ENCODE peak calls at places on chromosomes 2 and 18, in eight cellular contexts. X, S, Q, V, K, M, T and Y are unnamed samples.

GRCh38 chr2:10668402-10669012 is 21.3 kb downstream of the NOL10 start:
- DNase-seq in X (peak), S (peak), Q (peak), V (no peak), K (no peak), M (no peak), T (peak), Y (no peak)

GRCh38 chr2:1758112-1758630 is 13.9 kb upstream of the PXDN start:
- DNase-seq in X (no peak), S (no peak), Q (no peak), V (no peak), K (no peak), M (no peak), T (no peak), Y (no peak)

GRCh38 chr2:54568876-54569298 is 112.8 kb downstream of the SPTBN1 start:
- DNase-seq in X (peak), S (peak), Q (no peak), V (no peak), K (no peak), M (no peak), T (no peak), Y (no peak)

GRCh38 chr18:48667276-48668254 is 128.7 kb downstream of the CTIF start:
- DNase-seq in X (no peak), S (no peak), Q (peak), V (no peak), K (no peak), M (no peak), T (peak), Y (no peak)

GRCh38 chr2:239363946-239364637 is 36.7 kb downstream of the HDAC4 start:
- DNase-seq in X (no peak), S (no peak), Q (no peak), V (no peak), K (no peak), M (no peak), T (no peak), Y (no peak)

GRCh38 chr18:76941284-76941683 is 118.9 kb downstream of the ZNF236 start:
- DNase-seq in X (no peak), S (no peak), Q (no peak), V (no peak), K (no peak), M (no peak), T (peak), Y (no peak)

GRCh38 chr2:179811042-179811441 is 50.4 kb downstream of the ZNF385B start:
- DNase-seq in X (no peak), S (no peak), Q (no peak), V (no peak), K (no peak), M (no peak), T (no peak), Y (no peak)

GRCh38 chr2:207558106-207558505 is 28.3 kb downstream of the CREB1 start:
- DNase-seq in X (no peak), S (peak), Q (peak), V (no peak), K (no peak), M (no peak), T (no peak), Y (no peak)

GRCh38 chr2:101872480-101872879 is 119.3 kb upstream of the IL1R2 start:
- DNase-seq in X (no peak), S (no peak), Q (no peak), V (no peak), K (no peak), M (no peak), T (no peak), Y (no peak)

GRCh38 chr18:67846422-67847098 is 330.0 kb upstream of the DSEL start:
- DNase-seq in X (no peak), S (no peak), Q (no peak), V (no peak), K (no peak), M (no peak), T (no peak), Y (no peak)

GRCh38 chr18:9750112-9750511 is 42.0 kb downstream of the RAB31 start:
- DNase-seq in X (no peak), S (no peak), Q (no peak), V (no peak), K (no peak), M (no peak), T (no peak), Y (no peak)

GRCh38 chr18:79497638-79498081 is 101.9 kb downstream of the NFATC1 start:
- DNase-seq in X (no peak), S (no peak), Q (no peak), V (no peak), K (no peak), M (no peak), T (no peak), Y (peak)

GRCh38 chr2:190352668-190353536 is 9.5 kb downstream of the INPP1 start:
- DNase-seq in X (no peak), S (peak), Q (no peak), V (no peak), K (no peak), M (no peak), T (no peak), Y (no peak)

GRCh38 chr2:180015951-180016709 is 9.0 kb upstream of the CWC22 start:
- DNase-seq in X (no peak), S (peak), Q (peak), V (no peak), K (no peak), M (no peak), T (no peak), Y (no peak)

GRCh38 chr2:221822416-221822815 is 250.3 kb upstream of the EPHA4 start:
- DNase-seq in X (no peak), S (no peak), Q (peak), V (no peak), K (no peak), M (no peak), T (no peak), Y (no peak)

GRCh38 chr18:61572871-61573270 is 239.6 kb downstream of the CDH20 start:
- DNase-seq in X (no peak), S (no peak), Q (no peak), V (no peak), K (no peak), M (no peak), T (no peak), Y (no peak)

GRCh38 chr2:99841749-99842148 is 300.6 kb downstream of the AFF3 start:
- DNase-seq in X (no peak), S (no peak), Q (peak), V (peak), K (no peak), M (no peak), T (no peak), Y (no peak)

GRCh38 chr2:188369365-188369764 is 77.7 kb downstream of the GULP1 start:
- DNase-seq in X (peak), S (peak), Q (peak), V (peak), K (no peak), M (no peak), T (peak), Y (peak)

GRCh38 chr2:1237785-1238184 is 175.5 kb upstream of the TPO start:
- DNase-seq in X (no peak), S (no peak), Q (no peak), V (no peak), K (no peak), M (no peak), T (no peak), Y (no peak)

GRCh38 chr18:54742654-54743053 is 85.6 kb upstream of the RAB27B start:
- DNase-seq in X (peak), S (no peak), Q (peak), V (peak), K (no peak), M (no peak), T (no peak), Y (no peak)

GRCh38 chr2:192196451-192197194 is 1.9 kb upstream of the TMEFF2 start:
- DNase-seq in X (no peak), S (peak), Q (peak), V (no peak), K (no peak), M (no peak), T (no peak), Y (no peak)

GRCh38 chr2:168210898-168211570 is 36.4 kb downstream of the STK39 start:
- DNase-seq in X (peak), S (peak), Q (peak), V (peak), K (no peak), M (no peak), T (no peak), Y (peak)

GRCh38 chr18:57925706-57926105 is 118.3 kb upstream of the NEDD4L start:
- DNase-seq in X (no peak), S (no peak), Q (peak), V (no peak), K (no peak), M (no peak), T (no peak), Y (no peak)

GRCh38 chr2:102872388-102872787 is 110.6 kb downstream of the TMEM182 start:
- DNase-seq in X (no peak), S (peak), Q (no peak), V (no peak), K (no peak), M (no peak), T (no peak), Y (peak)

GRCh38 chr2:96934831-96935545 is 51.4 kb downstream of the FAM178B start:
- DNase-seq in X (no peak), S (no peak), Q (no peak), V (no peak), K (no peak), M (no peak), T (peak), Y (no peak)

GRCh38 chr2:47323009-47323821 is 79.7 kb upstream of the MSH2 start:
- DNase-seq in X (peak), S (peak), Q (peak), V (peak), K (peak), M (no peak), T (peak), Y (peak)

GRCh38 chr2:68769586-68770270 is 35.1 kb downstream of the ARHGAP25 start:
- DNase-seq in X (no peak), S (no peak), Q (no peak), V (no peak), K (no peak), M (no peak), T (no peak), Y (no peak)

GRCh38 chr18:67047334-67047733 is 443.4 kb upstream of the CDH19 start:
- DNase-seq in X (no peak), S (no peak), Q (no peak), V (no peak), K (no peak), M (no peak), T (no peak), Y (no peak)

GRCh38 chr2:204583773-204584172 is 38.5 kb downstream of the PARD3B start:
- DNase-seq in X (peak), S (no peak), Q (no peak), V (no peak), K (no peak), M (no peak), T (no peak), Y (no peak)

GRCh38 chr18:48405108-48405507 is 4.1 kb downstream of the ZBTB7C start:
- DNase-seq in X (no peak), S (no peak), Q (peak), V (peak), K (no peak), M (no peak), T (no peak), Y (peak)

GRCh38 chr2:43161650-43162542 is 64.5 kb downstream of the ZFP36L2 start:
- DNase-seq in X (peak), S (no peak), Q (no peak), V (no peak), K (no peak), M (no peak), T (no peak), Y (no peak)

GRCh38 chr2:203582468-203582867 is 47.4 kb upstream of the RAPH1 start:
- DNase-seq in X (no peak), S (no peak), Q (peak), V (no peak), K (no peak), M (no peak), T (no peak), Y (no peak)